ENCODE peak calls at places on chromosomes 7 and 10, in ten cellular contexts. Z, B, M, R, C, X, P, O, S and W are unnamed samples.

GRCh38 chr10:19935106-19935505 is 118.9 kb downstream of the PLXDC2 start:
- DNase-seq in C (no peak), B (no peak), R (no peak), X (no peak), P (no peak), S (no peak), Z (no peak), O (no peak), M (no peak), W (no peak)

GRCh38 chr7:954330-955238 is at the start of gene ADAP1:
- DNase-seq in B (peak), Z (peak), C (peak), M (no peak), S (peak), R (no peak), P (no peak), X (peak), O (peak), W (peak)

GRCh38 chr7:150950496-150951180 is 27.5 kb downstream of the KCNH2 start:
- DNase-seq in C (no peak), B (no peak), P (no peak), R (no peak), S (no peak), Z (no peak), X (no peak), O (peak), M (no peak), W (no peak)

GRCh38 chr10:76299501-76299900 is 868.1 kb downstream of the LRMDA start:
- DNase-seq in P (no peak), S (no peak), Z (peak), X (no peak), C (no peak), O (no peak), B (no peak), R (no peak), M (no peak), W (no peak)

GRCh38 chr10:125114761-125115391 is 45.5 kb downstream of the CTBP2 start:
- DNase-seq in R (no peak), O (no peak), B (no peak), P (peak), S (no peak), X (no peak), M (no peak), C (no peak), Z (no peak), W (no peak)

GRCh38 chr7:114405427-114405826 is 9.2 kb upstream of the FOXP2 start:
- DNase-seq in B (peak), P (no peak), C (peak), S (no peak), Z (peak), O (no peak), M (no peak), R (no peak), X (no peak), W (peak)

GRCh38 chr10:100637785-100638184 is 102.0 kb downstream of the HIF1AN start:
- DNase-seq in M (no peak), C (peak), S (no peak), R (no peak), X (no peak), B (no peak), O (no peak), P (peak), Z (peak), W (peak)

GRCh38 chr7:129569811-129570215 is 41.7 kb upstream of the NRF1 start:
- DNase-seq in C (no peak), B (peak), X (peak), M (no peak), O (no peak), R (no peak), S (no peak), P (peak), Z (peak), W (peak)

GRCh38 chr7:107111196-107111595 is 57.6 kb upstream of the HBP1 start:
- DNase-seq in Z (no peak), P (no peak), O (no peak), C (no peak), B (no peak), M (no peak), X (no peak), S (no peak), R (no peak), W (no peak)

GRCh38 chr10:100878291-100878910 is 34.4 kb upstream of the SLF2 start:
- DNase-seq in O (no peak), P (peak), C (peak), Z (peak), X (peak), S (peak), B (peak), R (no peak), M (peak), W (peak)

GRCh38 chr7:36607741-36608140 is 116.6 kb downstream of the AOAH start:
- DNase-seq in M (no peak), X (no peak), P (no peak), O (peak), B (no peak), R (no peak), S (no peak), C (no peak), Z (no peak), W (no peak)

GRCh38 chr10:48447356-48448215 is 141.1 kb downstream of the MAPK8 start:
- DNase-seq in C (no peak), O (no peak), M (no peak), X (no peak), P (no peak), R (peak), S (no peak), B (no peak), Z (no peak), W (no peak)

GRCh38 chr10:104809288-104810090 is 168.4 kb downstream of the SORCS3 start:
- DNase-seq in P (no peak), M (peak), O (no peak), B (peak), R (no peak), X (no peak), C (no peak), S (no peak), Z (peak), W (peak)

GRCh38 chr7:18087031-18087686 is 59.5 kb upstream of the PRPS1L1 start:
- DNase-seq in O (peak), M (no peak), P (no peak), S (no peak), X (no peak), Z (peak), B (no peak), R (no peak), C (peak), W (peak)

GRCh38 chr7:148987751-148988512 is 40.4 kb downstream of the PDIA4 start:
- DNase-seq in Z (peak), O (no peak), B (no peak), S (no peak), M (no peak), C (peak), P (no peak), X (peak), R (no peak), W (peak)

GRCh38 chr10:43644252-43644651 is 4.4 kb downstream of the ZNF32 start:
- DNase-seq in P (no peak), M (no peak), X (no peak), R (no peak), C (no peak), S (no peak), B (no peak), O (no peak), Z (peak), W (no peak)

GRCh38 chr7:16232273-16232672 is 189.1 kb downstream of the CRPPA start:
- DNase-seq in C (no peak), M (no peak), Z (no peak), S (no peak), X (no peak), O (no peak), P (no peak), R (no peak), B (no peak), W (no peak)

GRCh38 chr10:4763960-4764428 is 62.0 kb upstream of the AKR1E2 start:
- DNase-seq in B (no peak), M (no peak), R (no peak), O (no peak), C (no peak), Z (no peak), X (no peak), S (no peak), P (no peak), W (no peak)

GRCh38 chr7:31890198-31890597 is 180.0 kb downstream of the PDE1C start:
- DNase-seq in S (no peak), B (peak), C (no peak), M (no peak), X (no peak), R (no peak), P (no peak), O (no peak), Z (no peak), W (no peak)

GRCh38 chr7:87003872-87004798 is 55.3 kb downstream of the ELAPOR2 start:
- DNase-seq in Z (peak), X (no peak), M (no peak), S (no peak), B (no peak), O (no peak), R (no peak), P (no peak), C (no peak), W (no peak)

GRCh38 chr10:2850202-2850601 is 217.1 kb upstream of the PFKP start:
- DNase-seq in C (no peak), P (no peak), M (no peak), S (no peak), R (no peak), X (no peak), O (no peak), B (no peak), Z (no peak), W (no peak)

GRCh38 chr10:71015674-71016073 is 127.3 kb upstream of the PCBD1 start:
- DNase-seq in B (no peak), R (no peak), X (no peak), M (no peak), P (no peak), S (no peak), Z (no peak), O (no peak), C (no peak), W (no peak)

GRCh38 chr10:113285291-113285690 is 267.6 kb upstream of the HABP2 start:
- DNase-seq in Z (no peak), C (no peak), P (no peak), R (no peak), X (no peak), O (no peak), M (no peak), B (no peak), S (no peak), W (no peak)

GRCh38 chr10:97411411-97411810 is 10.3 kb upstream of the RRP12 start:
- DNase-seq in C (no peak), Z (no peak), R (no peak), X (no peak), M (no peak), O (no peak), B (no peak), S (no peak), P (peak), W (no peak)

DNA sequence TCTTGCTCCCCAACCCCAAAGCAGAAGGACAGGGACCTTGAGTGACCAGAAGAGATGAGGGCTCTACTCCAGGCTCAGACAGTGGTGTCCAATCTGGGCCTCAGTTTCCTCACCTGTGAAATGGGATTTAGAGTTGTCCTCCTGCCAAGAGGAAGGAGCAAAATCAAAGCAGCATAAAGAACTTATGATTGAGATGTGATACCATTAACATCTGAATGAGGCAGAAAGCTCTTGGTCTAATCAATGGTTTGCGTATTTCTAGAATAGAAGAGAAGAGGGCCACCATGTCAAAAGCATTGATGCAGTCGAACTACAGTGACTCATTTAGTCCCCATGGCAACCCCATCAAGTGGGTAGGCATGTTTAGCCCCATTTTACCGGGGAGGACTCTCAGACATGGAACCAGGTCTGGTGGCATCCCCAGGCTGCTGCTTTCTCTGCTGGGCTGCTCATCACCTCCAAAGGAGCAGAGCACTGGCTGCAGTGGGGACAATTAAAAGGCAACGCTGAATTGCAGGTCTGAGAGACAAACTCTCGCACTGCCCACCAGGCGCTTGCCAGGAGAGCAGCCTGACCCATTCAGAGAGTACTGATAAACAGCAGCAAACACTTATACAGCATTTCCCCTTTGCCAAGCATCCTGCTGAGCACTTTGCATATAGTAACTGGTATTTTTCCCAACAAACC is 175.9 kb downstream of the NEURL1 start:
- DNase-seq in C (no peak), X (no peak), B (no peak), P (no peak), M (no peak), Z (peak), S (no peak), R (no peak), O (no peak), W (no peak)
- H3K27ac ChIP-seq in C (no peak), X (peak), B (peak), P (peak), M (no peak), Z (no peak), S (no peak), R (peak), O (peak), W (no peak)

GRCh38 chr10:6738464-6738824 is 158.4 kb upstream of the PRKCQ start:
- DNase-seq in X (no peak), S (no peak), O (no peak), C (no peak), B (peak), P (no peak), R (no peak), M (no peak), Z (peak), W (no peak)

GRCh38 chr10:6734286-6734685 is 154.2 kb upstream of the PRKCQ start:
- DNase-seq in C (no peak), B (no peak), M (no peak), P (no peak), S (no peak), Z (no peak), O (no peak), R (no peak), X (no peak), W (no peak)

GRCh38 chr10:6737080-6737641 is 157.1 kb upstream of the PRKCQ start:
- DNase-seq in P (peak), C (no peak), M (no peak), R (no peak), O (no peak), S (no peak), B (peak), Z (peak), X (no peak), W (no peak)

GRCh38 chr10:6739530-6740174 is 159.6 kb upstream of the PRKCQ start:
- DNase-seq in O (no peak), R (no peak), M (no peak), B (peak), C (no peak), S (no peak), P (no peak), X (no peak), Z (no peak), W (no peak)

GRCh38 chr10:6737758-6738463 is 157.8 kb upstream of the PRKCQ start:
- DNase-seq in M (no peak), Z (no peak), C (no peak), X (no peak), P (peak), B (peak), O (no peak), S (no peak), R (no peak), W (peak)
- H3K27ac ChIP-seq in M (no peak), Z (peak), C (no peak), X (no peak), P (no peak), B (peak), O (no peak), S (no peak), R (no peak), W (peak)

GRCh38 chr10:62264702-62265436 is 3.8 kb downstream of the RTKN2 start:
- DNase-seq in O (no peak), M (no peak), X (no peak), S (no peak), B (peak), Z (peak), R (no peak), P (peak), C (peak), W (peak)

GRCh38 chr10:62268027-62268398 is 631 bp downstream of the RTKN2 start:
- DNase-seq in M (no peak), B (peak), R (no peak), P (no peak), S (no peak), Z (no peak), C (no peak), X (peak), O (peak), W (peak)

GRCh38 chr10:62266611-62267010 is 2.0 kb downstream of the RTKN2 start:
- DNase-seq in Z (no peak), B (no peak), X (no peak), M (no peak), R (no peak), O (no peak), P (no peak), C (no peak), S (no peak), W (no peak)

GRCh38 chr10:62264126-62264525 is 4.5 kb downstream of the RTKN2 start:
- DNase-seq in B (no peak), S (no peak), C (no peak), P (no peak), R (no peak), X (no peak), M (no peak), Z (no peak), O (no peak), W (no peak)

GRCh38 chr10:62266147-62266546 is 2.5 kb downstream of the RTKN2 start:
- DNase-seq in B (no peak), O (no peak), C (no peak), Z (no peak), S (no peak), P (no peak), X (no peak), M (no peak), R (no peak), W (no peak)
- H3K27ac ChIP-seq in B (no peak), O (no peak), C (no peak), Z (no peak), S (no peak), P (no peak), X (no peak), M (no peak), R (no peak), W (no peak)

GRCh38 chr10:86447422-86447821 is 74.2 kb downstream of the WAPL start:
- DNase-seq in C (no peak), M (no peak), B (no peak), P (no peak), S (no peak), Z (no peak), R (no peak), O (no peak), X (no peak), W (no peak)
- H3K27ac ChIP-seq in C (no peak), M (no peak), B (no peak), P (peak), S (no peak), Z (no peak), R (no peak), O (peak), X (no peak), W (no peak)